ENCODE peak calls at places on chromosomes 6 and 20, in seven cellular contexts. One of them, this sample, is unnamed.

GRCh38 chr20:20791664-20792568 is 79.5 kb upstream of the RALGAPA2 start:
- DNase-seq in uterus: no peak
- DNase-seq in posterior vena cava: no peak
- DNase-seq in KG1: no peak
- DNase-seq in iPS-NIHi11: no peak
- DNase-seq in MM.1S: no peak
- DNase-seq in ovary: no peak
- DNase-seq in this sample: no peak

GRCh38 chr20:41300383-41300782 is 17.1 kb downstream of the ZHX3 start:
- DNase-seq in uterus: no peak
- DNase-seq in posterior vena cava: no peak
- DNase-seq in ovary: no peak
- DNase-seq in KG1: no peak
- DNase-seq in iPS-NIHi11: no peak
- DNase-seq in MM.1S: no peak
- DNase-seq in this sample: no peak

GRCh38 chr6:37700266-37700973 is 2.7 kb upstream of the MDGA1 start:
- DNase-seq in KG1: no peak
- DNase-seq in posterior vena cava: no peak
- DNase-seq in MM.1S: no peak
- DNase-seq in ovary: no peak
- DNase-seq in iPS-NIHi11: no peak
- DNase-seq in uterus: no peak
- DNase-seq in this sample: no peak

GRCh38 chr6:15063253-15063853 is 182.5 kb upstream of the JARID2 start:
- DNase-seq in KG1: no peak
- DNase-seq in ovary: no peak
- DNase-seq in iPS-NIHi11: no peak
- DNase-seq in posterior vena cava: peak
- DNase-seq in uterus: no peak
- DNase-seq in MM.1S: no peak
- DNase-seq in this sample: peak

GRCh38 chr6:3905853-3906190 is 56.6 kb downstream of the FAM50B start:
- DNase-seq in uterus: no peak
- DNase-seq in ovary: no peak
- DNase-seq in KG1: no peak
- DNase-seq in iPS-NIHi11: peak
- DNase-seq in posterior vena cava: no peak
- DNase-seq in MM.1S: no peak
- DNase-seq in this sample: no peak

GRCh38 chr6:1724124-1724523 is 114.4 kb downstream of the FOXC1 start:
- DNase-seq in MM.1S: no peak
- DNase-seq in uterus: no peak
- DNase-seq in KG1: no peak
- DNase-seq in posterior vena cava: no peak
- DNase-seq in iPS-NIHi11: no peak
- DNase-seq in ovary: no peak
- DNase-seq in this sample: no peak

GRCh38 chr20:31637660-31638059 is at the start of gene COX4I2:
- DNase-seq in KG1: no peak
- DNase-seq in posterior vena cava: no peak
- DNase-seq in ovary: no peak
- DNase-seq in iPS-NIHi11: no peak
- DNase-seq in MM.1S: no peak
- DNase-seq in uterus: no peak
- DNase-seq in this sample: peak

GRCh38 chr6:163956571-163957407 is 542.3 kb downstream of the QKI start:
- DNase-seq in KG1: peak
- DNase-seq in uterus: peak
- DNase-seq in iPS-NIHi11: peak
- DNase-seq in posterior vena cava: peak
- DNase-seq in MM.1S: peak
- DNase-seq in ovary: peak
- DNase-seq in this sample: peak

GRCh38 chr6:41684311-41685182 is 46.3 kb downstream of the MDFI start:
- DNase-seq in KG1: no peak
- DNase-seq in iPS-NIHi11: no peak
- DNase-seq in posterior vena cava: peak
- DNase-seq in ovary: no peak
- DNase-seq in uterus: no peak
- DNase-seq in MM.1S: no peak
- DNase-seq in this sample: no peak

GRCh38 chr6:12923644-12924235 is 207.2 kb downstream of the PHACTR1 start:
- DNase-seq in MM.1S: no peak
- DNase-seq in ovary: no peak
- DNase-seq in KG1: no peak
- DNase-seq in iPS-NIHi11: no peak
- DNase-seq in uterus: no peak
- DNase-seq in posterior vena cava: no peak
- DNase-seq in this sample: no peak

GRCh38 chr6:37074053-37074827 is 68.8 kb downstream of the FGD2 start:
- DNase-seq in iPS-NIHi11: no peak
- DNase-seq in posterior vena cava: peak
- DNase-seq in KG1: no peak
- DNase-seq in uterus: peak
- DNase-seq in MM.1S: no peak
- DNase-seq in ovary: no peak
- DNase-seq in this sample: peak

GRCh38 chr6:37988131-37988530 is 168.6 kb downstream of the ZFAND3 start:
- DNase-seq in uterus: no peak
- DNase-seq in KG1: no peak
- DNase-seq in posterior vena cava: no peak
- DNase-seq in iPS-NIHi11: no peak
- DNase-seq in MM.1S: no peak
- DNase-seq in ovary: no peak
- DNase-seq in this sample: no peak

GRCh38 chr6:166490671-166491500 is 95.6 kb downstream of the RAMACL start:
- DNase-seq in ovary: no peak
- DNase-seq in uterus: no peak
- DNase-seq in MM.1S: no peak
- DNase-seq in KG1: no peak
- DNase-seq in iPS-NIHi11: no peak
- DNase-seq in posterior vena cava: peak
- DNase-seq in this sample: no peak

GRCh38 chr6:1640476-1640875 is 30.8 kb downstream of the FOXC1 start:
- DNase-seq in ovary: no peak
- DNase-seq in uterus: no peak
- DNase-seq in posterior vena cava: peak
- DNase-seq in iPS-NIHi11: no peak
- DNase-seq in KG1: no peak
- DNase-seq in MM.1S: no peak
- DNase-seq in this sample: no peak

GRCh38 chr6:92681401-92681800 is 738.0 kb downstream of the EPHA7 start:
- DNase-seq in MM.1S: no peak
- DNase-seq in ovary: no peak
- DNase-seq in KG1: no peak
- DNase-seq in posterior vena cava: no peak
- DNase-seq in iPS-NIHi11: no peak
- DNase-seq in uterus: no peak
- DNase-seq in this sample: no peak

GRCh38 chr6:119174879-119175817 is 96.7 kb upstream of the FAM184A start:
- DNase-seq in iPS-NIHi11: no peak
- DNase-seq in uterus: no peak
- DNase-seq in posterior vena cava: no peak
- DNase-seq in KG1: no peak
- DNase-seq in ovary: no peak
- DNase-seq in MM.1S: no peak
- DNase-seq in this sample: no peak

GRCh38 chr6:148932208-148932607 is 185.4 kb downstream of the UST start:
- DNase-seq in MM.1S: no peak
- DNase-seq in uterus: no peak
- DNase-seq in posterior vena cava: no peak
- DNase-seq in iPS-NIHi11: no peak
- DNase-seq in KG1: no peak
- DNase-seq in ovary: no peak
- DNase-seq in this sample: no peak

GRCh38 chr20:5719861-5720401 is 30.3 kb upstream of the SHLD1 start:
- DNase-seq in uterus: no peak
- DNase-seq in iPS-NIHi11: no peak
- DNase-seq in ovary: no peak
- DNase-seq in posterior vena cava: no peak
- DNase-seq in KG1: no peak
- DNase-seq in MM.1S: no peak
- DNase-seq in this sample: no peak

GRCh38 chr6:140360651-140361050 is 986.2 kb upstream of the CITED2 start:
- DNase-seq in iPS-NIHi11: no peak
- DNase-seq in KG1: no peak
- DNase-seq in posterior vena cava: no peak
- DNase-seq in ovary: no peak
- DNase-seq in MM.1S: no peak
- DNase-seq in uterus: no peak
- DNase-seq in this sample: no peak

GRCh38 chr6:159483259-159483658 is 209.8 kb downstream of the SOD2 start:
- DNase-seq in uterus: no peak
- DNase-seq in ovary: no peak
- DNase-seq in posterior vena cava: no peak
- DNase-seq in MM.1S: no peak
- DNase-seq in KG1: no peak
- DNase-seq in iPS-NIHi11: no peak
- DNase-seq in this sample: no peak

GRCh38 chr20:53899351-53900167 is 170.8 kb downstream of the BCAS1 start:
- DNase-seq in MM.1S: peak
- DNase-seq in KG1: no peak
- DNase-seq in ovary: no peak
- DNase-seq in uterus: no peak
- DNase-seq in iPS-NIHi11: no peak
- DNase-seq in posterior vena cava: no peak
- DNase-seq in this sample: no peak

GRCh38 chr6:42702200-42702599 is 20.2 kb downstream of the PRPH2 start:
- DNase-seq in iPS-NIHi11: no peak
- DNase-seq in MM.1S: peak
- DNase-seq in posterior vena cava: no peak
- DNase-seq in ovary: no peak
- DNase-seq in uterus: no peak
- DNase-seq in KG1: no peak
- DNase-seq in this sample: no peak

GRCh38 chr6:109255946-109256628 is 126.2 kb downstream of the CD164 start:
- DNase-seq in KG1: no peak
- DNase-seq in uterus: no peak
- DNase-seq in MM.1S: no peak
- DNase-seq in posterior vena cava: no peak
- DNase-seq in iPS-NIHi11: no peak
- DNase-seq in ovary: no peak
- DNase-seq in this sample: no peak

GRCh38 chr6:21869085-21869771 is 275.7 kb downstream of the SOX4 start:
- DNase-seq in uterus: no peak
- DNase-seq in KG1: no peak
- DNase-seq in ovary: no peak
- DNase-seq in MM.1S: no peak
- DNase-seq in iPS-NIHi11: no peak
- DNase-seq in posterior vena cava: no peak
- DNase-seq in this sample: no peak

GRCh38 chr20:60113024-60113724 is 155.0 kb downstream of the CDH26 start:
- DNase-seq in uterus: no peak
- DNase-seq in KG1: no peak
- DNase-seq in MM.1S: no peak
- DNase-seq in posterior vena cava: no peak
- DNase-seq in iPS-NIHi11: no peak
- DNase-seq in ovary: no peak
- DNase-seq in this sample: no peak

GRCh38 chr20:58084566-58084965 is 143.9 kb downstream of the ANKRD60 start:
- DNase-seq in ovary: no peak
- DNase-seq in MM.1S: no peak
- DNase-seq in uterus: no peak
- DNase-seq in KG1: no peak
- DNase-seq in posterior vena cava: no peak
- DNase-seq in iPS-NIHi11: no peak
- DNase-seq in this sample: no peak

GRCh38 chr6:141607956-141608355 is 524.8 kb upstream of the GJE1 start:
- DNase-seq in ovary: no peak
- DNase-seq in posterior vena cava: peak
- DNase-seq in MM.1S: no peak
- DNase-seq in iPS-NIHi11: no peak
- DNase-seq in uterus: no peak
- DNase-seq in KG1: no peak
- DNase-seq in this sample: no peak

GRCh38 chr6:16470502-16471221 is 232.3 kb downstream of the GMPR start:
- DNase-seq in posterior vena cava: no peak
- DNase-seq in MM.1S: no peak
- DNase-seq in uterus: no peak
- DNase-seq in iPS-NIHi11: no peak
- DNase-seq in KG1: no peak
- DNase-seq in ovary: no peak
- DNase-seq in this sample: no peak

GRCh38 chr20:57217802-57218201 is 48.6 kb downstream of the BMP7 start:
- DNase-seq in KG1: no peak
- DNase-seq in ovary: no peak
- DNase-seq in uterus: no peak
- DNase-seq in MM.1S: no peak
- DNase-seq in iPS-NIHi11: no peak
- DNase-seq in posterior vena cava: no peak
- DNase-seq in this sample: no peak

GRCh38 chr20:56343861-56344381 is 14.9 kb upstream of the FAM210B start:
- DNase-seq in ovary: peak
- DNase-seq in posterior vena cava: peak
- DNase-seq in uterus: peak
- DNase-seq in MM.1S: peak
- DNase-seq in KG1: no peak
- DNase-seq in iPS-NIHi11: peak
- DNase-seq in this sample: peak

GRCh38 chr20:45905505-45906079 is 6.4 kb downstream of the PLTP start:
- DNase-seq in ovary: no peak
- DNase-seq in iPS-NIHi11: no peak
- DNase-seq in posterior vena cava: no peak
- DNase-seq in KG1: no peak
- DNase-seq in uterus: no peak
- DNase-seq in MM.1S: no peak
- DNase-seq in this sample: no peak